ENCODE peak calls at places on chromosome 18, in seven cellular contexts. E is A549, Z is NCI-H69, H is H54, I is iPS-NIHi11, R is T-helper 1 cell, F is GM19239. X is an unnamed sample.

GRCh38 chr18:6414723-6415362 is at the start of gene L3MBTL4:
- DNase-seq in E (no peak), Z (peak), H (peak), I (peak), R (no peak), F (peak), X (peak)

GRCh38 chr18:63336366-63337099 is 17.0 kb upstream of the BCL2 start:
- DNase-seq in E (no peak), Z (no peak), H (no peak), I (no peak), R (no peak), F (no peak), X (no peak)

GRCh38 chr18:13376841-13377351 is 158.3 kb downstream of the LDLRAD4 start:
- DNase-seq in E (no peak), Z (no peak), H (no peak), I (no peak), R (peak), F (no peak), X (no peak)

GRCh38 chr18:67600181-67600631 is 83.7 kb upstream of the DSEL start:
- DNase-seq in E (no peak), Z (no peak), H (peak), I (no peak), R (no peak), F (no peak), X (no peak)

GRCh38 chr18:70082430-70082829 is 123.1 kb downstream of the RTTN start:
- DNase-seq in E (no peak), Z (no peak), H (no peak), I (no peak), R (no peak), F (no peak), X (no peak)

GRCh38 chr18:77127769-77128671 is 4.6 kb downstream of the MBP start:
- DNase-seq in E (no peak), Z (peak), H (no peak), I (no peak), R (peak), F (no peak), X (no peak)

GRCh38 chr18:34219651-34220050 is 5.1 kb downstream of the NOL4 start:
- DNase-seq in E (no peak), Z (peak), H (no peak), I (no peak), R (no peak), F (no peak), X (peak)

GRCh38 chr18:6239716-6240115 is 175.0 kb downstream of the L3MBTL4 start:
- DNase-seq in E (no peak), Z (no peak), H (no peak), I (no peak), R (no peak), F (no peak), X (no peak)

GRCh38 chr18:26088482-26088881 is 1.9 kb downstream of the SS18 start:
- DNase-seq in E (no peak), Z (peak), H (no peak), I (no peak), R (no peak), F (no peak), X (no peak)

GRCh38 chr18:48632676-48633257 is 93.9 kb downstream of the CTIF start:
- DNase-seq in E (no peak), Z (no peak), H (no peak), I (no peak), R (no peak), F (no peak), X (no peak)

GRCh38 chr18:36333418-36333817 is 35.9 kb downstream of the FHOD3 start:
- DNase-seq in E (no peak), Z (peak), H (no peak), I (no peak), R (no peak), F (no peak), X (no peak)

GRCh38 chr18:79008356-79008940 is 28.8 kb downstream of the SALL3 start:
- DNase-seq in E (no peak), Z (no peak), H (no peak), I (no peak), R (no peak), F (no peak), X (no peak)

GRCh38 chr18:3402962-3403585 is 46.9 kb upstream of the TGIF1 start:
- DNase-seq in E (no peak), Z (peak), H (peak), I (no peak), R (no peak), F (no peak), X (no peak)

GRCh38 chr18:65429601-65430000 is 321.2 kb upstream of the CDH7 start:
- DNase-seq in E (no peak), Z (peak), H (no peak), I (no peak), R (no peak), F (no peak), X (peak)

GRCh38 chr18:10088734-10089133 is 174.9 kb downstream of the VAPA start:
- DNase-seq in E (no peak), Z (no peak), H (no peak), I (no peak), R (no peak), F (no peak), X (peak)

GRCh38 chr18:3052411-3052758 is 39.4 kb upstream of the LPIN2 start:
- DNase-seq in E (no peak), Z (no peak), H (no peak), I (no peak), R (no peak), F (no peak), X (no peak)

GRCh38 chr18:76255070-76255683 is 239.9 kb downstream of the ZNF516 start:
- DNase-seq in E (no peak), Z (no peak), H (no peak), I (no peak), R (no peak), F (no peak), X (no peak)

GRCh38 chr18:49743296-49743567 is 70.1 kb downstream of the ACAA2 start:
- DNase-seq in E (no peak), Z (no peak), H (no peak), I (no peak), R (no peak), F (no peak), X (no peak)

GRCh38 chr18:47050468-47050867 is 15.0 kb upstream of the ELOA2 start:
- DNase-seq in E (no peak), Z (peak), H (no peak), I (peak), R (no peak), F (no peak), X (peak)